ENCODE peak calls at places on chromosome 7, in four cellular contexts. Y, Q, Z and S are unnamed samples. For H3K4me1 and H3K27me3, the result is how much of the 10 kb centered on the place peaks cover.

GRCh38 chr7:43674559-43675436 is 54.5 kb downstream of the COA1 start:
- DNase-seq in Y (no peak), Q (no peak), Z (peak), S (peak)

GRCh38 chr7:64879097-64879730 is 23.9 kb upstream of the ZNF273 start:
- DNase-seq in Q (peak), Z (no peak), Y (no peak), S (no peak)

GRCh38 chr7:107355616-107356015 is 114.2 kb upstream of the GPR22 start:
- DNase-seq in Q (no peak), Z (no peak), Y (no peak), S (no peak)

GRCh38 chr7:43700059-43700501 is 29.2 kb downstream of the COA1 start:
- DNase-seq in Q (no peak), Y (no peak), Z (peak), S (no peak)

GRCh38 chr7:79882916-79883315 is 251.7 kb upstream of the GNAI1 start:
- DNase-seq in Y (no peak), Q (no peak), Z (no peak), S (no peak)

GRCh38 chr7:116574025-116574822 is 49.4 kb downstream of the CAV1 start:
- DNase-seq in Y (no peak), Z (no peak), Q (no peak), S (no peak)

GRCh38 chr7:48962821-48963505 is 38.6 kb downstream of the CDC14C start:
- DNase-seq in Y (no peak), Z (peak), Q (no peak), S (no peak)

GRCh38 chr7:73742338-73742752 is 3.7 kb upstream of the ABHD11 start:
- DNase-seq in Y (no peak), Z (no peak), Q (no peak), S (peak)

GRCh38 chr7:102431617-102432298 is 1.6 kb upstream of the ORAI2 start:
- DNase-seq in Z (no peak), Y (no peak), Q (no peak), S (no peak)

GRCh38 chr7:156474241-156474743 is 166.3 kb upstream of the RNF32 start:
- DNase-seq in Y (no peak), Q (no peak), Z (no peak), S (no peak)

GRCh38 chr7:28573751-28574295 is 161.5 kb downstream of the CREB5 start:
- DNase-seq in Z (peak), Q (no peak), Y (no peak), S (no peak)

GRCh38 chr7:76330673-76331072 is 28.1 kb downstream of the YWHAG start:
- DNase-seq in Z (no peak), Y (no peak), Q (no peak), S (no peak)

GRCh38 chr7:68409851-68410250 is 1188.4 kb upstream of the AUTS2 start:
- DNase-seq in Y (no peak), Z (no peak), Q (no peak), S (no peak)

GRCh38 chr7:55588379-55588699 is 16.0 kb upstream of the VOPP1 start:
- DNase-seq in Y (no peak), Q (no peak), Z (no peak), S (no peak)

GRCh38 chr7:76037310-76037709 is 10.5 kb downstream of the STYXL1 start:
- DNase-seq in Z (peak), Q (no peak), Y (no peak), S (peak)

GRCh38 chr7:50661345-50662058 is 96.3 kb upstream of the DDC start:
- DNase-seq in Z (no peak), Y (no peak), Q (no peak), S (no peak)

GRCh38 chr7:158246272-158246959 is 341.2 kb downstream of the PTPRN2 start:
- DNase-seq in Y (no peak), Q (peak), Z (no peak), S (no peak)

GRCh38 chr7:132915652-132916051 is 166.2 kb downstream of the CHCHD3 start:
- DNase-seq in Q (no peak), Z (no peak), Y (no peak), S (no peak)

GRCh38 chr7:57868771-57869483 is 418.9 kb downstream of the ZNF716 start:
- DNase-seq in Z (no peak), Q (no peak), Y (no peak), S (no peak)

GRCh38 chr7:81299711-81300110 is 380.9 kb upstream of the SEMA3C start:
- DNase-seq in Z (no peak), Q (no peak), Y (no peak), S (no peak)

GRCh38 chr7:6268909-6269306 is 3.5 kb downstream of the CYTH3 start:
- DNase-seq in Y (peak), Z (no peak), Q (peak), S (no peak)

GRCh38 chr7:25777969-25778767 is 373.8 kb upstream of the NFE2L3 start:
- DNase-seq in Y (no peak), Q (no peak), Z (no peak), S (no peak)

GRCh38 chr7:47586925-47587324 is 5.0 kb upstream of the TNS3 start:
- DNase-seq in Q (no peak), Z (no peak), Y (no peak), S (no peak)
- H3K4me1 ChIP-seq in Q (under half), Z (under half), Y (under half), S (under half)

GRCh38 chr7:143360788-143361551 is 1.5 kb downstream of the FAM131B start:
- DNase-seq in Q (no peak), Z (no peak), Y (no peak), S (no peak)
- H3K27me3 ChIP-seq in Q (under half), Z (half or more), Y (under half), S (under half)

DNA sequence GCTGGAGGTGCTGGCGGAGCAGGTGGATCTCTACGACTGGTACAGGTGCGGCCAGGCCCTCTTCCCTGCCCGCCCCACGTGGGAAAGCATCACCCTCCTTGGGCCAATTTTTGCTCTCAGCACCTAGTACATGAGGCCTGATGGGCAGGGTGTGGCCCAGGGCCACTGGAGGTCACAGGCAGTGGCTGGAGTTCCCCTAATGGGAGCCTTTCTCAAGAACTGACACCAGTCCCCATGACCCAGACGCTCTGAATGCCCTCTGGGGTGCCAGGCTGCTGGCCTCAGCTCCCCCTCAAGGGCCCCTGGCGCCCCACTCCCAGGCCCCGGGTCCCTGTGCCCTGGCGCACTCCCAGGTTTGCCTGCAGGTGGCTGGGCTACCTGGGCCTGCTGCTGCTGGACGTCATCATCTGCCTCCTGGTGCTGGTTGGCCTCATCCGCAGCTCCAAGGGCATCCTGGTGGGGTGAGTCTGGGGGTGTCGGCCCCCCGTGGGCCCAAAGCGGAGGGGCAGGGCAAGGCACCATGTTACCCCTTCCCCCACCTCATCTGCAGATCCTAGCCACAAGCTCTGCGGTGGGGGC is 15.9 kb downstream of the TTYH3 start:
- DNase-seq in Q (no peak), Z (no peak), Y (no peak), S (no peak)
- H3K4me3 ChIP-seq in Q (no peak), Z (no peak), Y (no peak), S (no peak)

DNA sequence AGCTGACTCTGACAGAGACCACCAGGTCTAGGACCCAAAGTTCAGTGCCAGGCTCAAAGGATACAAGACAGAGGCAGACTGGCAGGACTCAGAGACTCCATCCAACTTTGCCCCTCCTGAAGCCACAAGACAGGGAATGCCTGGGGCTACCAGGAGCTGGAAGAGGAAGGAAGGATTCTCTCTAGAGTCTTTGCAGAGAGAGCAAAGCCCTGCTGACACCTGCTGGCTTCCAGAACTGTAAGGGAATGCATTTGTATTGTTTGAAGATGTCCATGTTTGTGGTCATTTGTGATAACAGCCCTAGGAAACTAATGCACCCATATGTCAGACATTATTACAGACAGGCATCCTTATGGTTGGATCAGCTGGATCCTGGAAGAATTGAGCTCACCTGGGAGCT is 132.3 kb upstream of the C7orf33 start:
- DNase-seq in Z (no peak), Q (no peak), Y (no peak), S (no peak)
- H3K4me1 ChIP-seq in Z (under half), Q (under half), Y (under half), S (under half)

GRCh38 chr7:11188529-11189310 is 215.0 kb downstream of the PHF14 start:
- DNase-seq in Q (no peak), Y (no peak), Z (no peak), S (no peak)
- H3K27me3 ChIP-seq in Q (under half), Y (under half), Z (under half), S (under half)

DNA sequence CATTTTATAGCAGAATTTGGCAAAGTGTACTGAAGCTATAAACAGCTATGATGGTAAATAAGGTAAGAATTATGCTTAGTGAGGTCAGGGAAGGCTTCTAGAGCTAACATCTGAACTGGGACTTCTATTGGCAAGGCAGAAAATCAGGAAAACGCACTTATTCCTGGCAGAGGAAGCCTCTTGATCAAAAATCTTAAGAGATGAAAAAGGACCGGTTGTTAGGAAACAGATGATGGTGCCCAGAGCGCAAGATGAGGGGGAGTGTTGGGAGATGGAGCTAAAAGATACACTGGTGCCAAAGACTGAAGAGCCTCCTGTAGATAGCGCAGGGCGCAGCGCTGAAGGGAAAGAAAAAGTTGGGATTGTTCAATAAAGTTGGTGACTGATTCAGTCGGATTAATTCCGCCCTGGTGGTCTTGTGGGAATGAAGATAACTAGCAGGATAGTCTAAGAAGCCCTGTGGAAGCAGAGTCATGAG is 550 bp upstream of the CALU start:
- DNase-seq in Y (no peak), Z (peak), Q (no peak), S (no peak)
- H3K4me3 ChIP-seq in Y (peak), Z (peak), Q (peak), S (peak)

DNA sequence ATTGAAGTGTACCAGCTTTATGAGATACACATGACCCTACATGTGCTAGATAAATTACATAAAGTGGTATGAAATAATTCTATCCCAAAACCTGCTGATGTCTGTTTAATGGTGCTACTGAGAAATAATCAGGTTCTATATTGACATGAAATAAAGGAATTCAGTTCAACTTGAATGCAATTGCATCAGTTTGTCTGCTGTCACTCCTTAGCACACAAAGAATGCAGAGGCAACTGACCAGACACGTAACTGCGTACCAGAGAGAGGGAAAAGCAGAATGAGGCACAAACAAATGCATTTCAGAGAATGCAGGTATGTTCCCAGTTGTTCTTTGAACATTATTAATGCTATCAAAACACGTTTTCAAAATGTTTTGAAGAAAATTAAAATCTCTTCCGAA is 98.8 kb upstream of the AGR3 start:
- DNase-seq in Y (no peak), Z (no peak), Q (no peak), S (no peak)
- H3K4me1 ChIP-seq in Y (under half), Z (under half), Q (under half), S (under half)

GRCh38 chr7:69508736-69509135 is 89.5 kb upstream of the AUTS2 start:
- DNase-seq in Q (no peak), Z (no peak), Y (no peak), S (no peak)
- H3K27me3 ChIP-seq in Q (under half), Z (under half), Y (under half), S (under half)

GRCh38 chr7:94903971-94904370 is 3.4 kb upstream of the PPP1R9A start:
- DNase-seq in Z (no peak), Y (no peak), Q (no peak), S (no peak)

GRCh38 chr7:94893661-94894060 is 13.7 kb upstream of the PPP1R9A start:
- DNase-seq in Z (no peak), Y (no peak), Q (no peak), S (no peak)

GRCh38 chr7:94898340-94898739 is 9.1 kb upstream of the PPP1R9A start:
- DNase-seq in Y (no peak), Q (no peak), Z (no peak), S (no peak)
- H3K4me3 ChIP-seq in Y (no peak), Q (no peak), Z (no peak), S (no peak)

GRCh38 chr7:151261534-151261933 is 13.0 kb upstream of the SMARCD3 start:
- DNase-seq in Y (no peak), Q (no peak), Z (peak), S (no peak)
- H3K4me1 ChIP-seq in Y (under half), Q (under half), Z (under half), S (under half)